ENCODE peak calls at places on chromosome 14, in eight cellular contexts. Q is neuronal stem cell, S is MM.1S, L is HCT116, U is endodermal cell, V is IMR-90, F is astrocyte, Z is Karpas-422. N is an unnamed sample. For H3K4me1, the result is how much of the 10 kb centered on the place peaks cover.

GRCh38 chr14:57833304-57833703 is 32.6 kb downstream of the SLC35F4 start:
- DNase-seq in V (peak), Z (no peak), S (no peak), U (peak), F (peak), Q (no peak), L (peak), N (peak)

GRCh38 chr14:68576031-68576430 is 216.8 kb downstream of the ZFP36L1 start:
- DNase-seq in U (no peak), Z (no peak), Q (no peak), V (no peak), S (no peak), F (no peak), L (no peak), N (peak)

GRCh38 chr14:104564744-104565679 is 14.6 kb upstream of the C14orf180 start:
- DNase-seq in U (no peak), L (no peak), S (no peak), V (no peak), Z (no peak), F (no peak), Q (no peak), N (no peak)

GRCh38 chr14:85415015-85415712 is 114.8 kb upstream of the FLRT2 start:
- DNase-seq in U (peak), F (peak), Z (no peak), L (no peak), V (peak), S (no peak), Q (no peak), N (peak)

GRCh38 chr14:74444866-74445265 is 18.9 kb upstream of the SYNDIG1L start:
- DNase-seq in Q (no peak), F (no peak), L (no peak), Z (no peak), V (no peak), S (no peak), U (peak), N (no peak)

GRCh38 chr14:32081901-32082300 is 4.8 kb downstream of the ARHGAP5 start:
- DNase-seq in F (no peak), U (peak), V (no peak), L (no peak), S (no peak), Q (no peak), Z (no peak), N (no peak)

GRCh38 chr14:29392287-29392686 is 535.4 kb downstream of the PRKD1 start:
- DNase-seq in Q (no peak), F (no peak), S (no peak), L (no peak), V (no peak), Z (no peak), U (no peak), N (no peak)

GRCh38 chr14:58133739-58134138 is 18.3 kb downstream of the ARMH4 start:
- DNase-seq in L (no peak), V (peak), U (no peak), F (peak), Z (no peak), Q (no peak), S (no peak), N (peak)

GRCh38 chr14:53879747-53880146 is 76.9 kb downstream of the BMP4 start:
- DNase-seq in L (no peak), V (no peak), S (no peak), U (no peak), Z (no peak), F (no peak), Q (no peak), N (no peak)

GRCh38 chr14:89543420-89543790 is 126.4 kb upstream of the FOXN3 start:
- DNase-seq in V (no peak), Q (peak), U (no peak), S (no peak), F (peak), Z (no peak), L (no peak), N (no peak)

GRCh38 chr14:58736606-58737005 is 98.8 kb downstream of the DACT1 start:
- DNase-seq in U (no peak), V (no peak), Q (no peak), Z (no peak), S (no peak), L (no peak), F (peak), N (peak)

GRCh38 chr14:89027097-89027740 is 202.8 kb downstream of the TTC8 start:
- DNase-seq in Z (peak), L (peak), Q (peak), U (peak), F (no peak), S (peak), V (peak), N (peak)

GRCh38 chr14:87409401-87409800 is 583.6 kb downstream of the GALC start:
- DNase-seq in L (no peak), U (no peak), S (no peak), Z (no peak), V (peak), Q (no peak), F (peak), N (no peak)

GRCh38 chr14:24605435-24606190 is 3.9 kb downstream of the GZMH start:
- DNase-seq in Q (no peak), L (peak), S (peak), F (no peak), V (no peak), Z (peak), U (peak), N (peak)

GRCh38 chr14:52015411-52016030 is 26.2 kb downstream of the RTRAF start:
- DNase-seq in L (peak), V (peak), U (peak), F (no peak), S (no peak), Q (no peak), Z (peak), N (peak)

GRCh38 chr14:79661762-79662161 is 549.5 kb downstream of the DIO2 start:
- DNase-seq in Z (no peak), F (peak), L (no peak), V (peak), Q (no peak), U (no peak), S (no peak), N (no peak)

GRCh38 chr14:45095143-45095542 is 11.2 kb downstream of the PRPF39 start:
- DNase-seq in Q (no peak), U (no peak), S (no peak), V (no peak), Z (no peak), F (no peak), L (no peak), N (no peak)

GRCh38 chr14:104974146-104974541 is 4.0 kb downstream of the AHNAK2 start:
- DNase-seq in U (peak), S (no peak), F (no peak), Z (no peak), L (no peak), V (no peak), Q (no peak), N (no peak)

GRCh38 chr14:22472935-22473854 is 115.8 kb downstream of the DAD1 start:
- DNase-seq in S (peak), V (peak), U (peak), F (no peak), Z (peak), Q (peak), L (peak), N (peak)

GRCh38 chr14:22471545-22472121 is 117.4 kb downstream of the DAD1 start:
- DNase-seq in Z (peak), F (peak), V (peak), Q (peak), S (no peak), U (peak), L (peak), N (no peak)

GRCh38 chr14:22472466-22472865 is 116.6 kb downstream of the DAD1 start:
- DNase-seq in Z (no peak), F (no peak), U (no peak), Q (no peak), V (no peak), S (no peak), L (no peak), N (no peak)

GRCh38 chr14:22466520-22466919 is 122.5 kb downstream of the DAD1 start:
- DNase-seq in U (no peak), L (no peak), Q (no peak), V (peak), S (no peak), F (peak), Z (no peak), N (peak)

DNA sequence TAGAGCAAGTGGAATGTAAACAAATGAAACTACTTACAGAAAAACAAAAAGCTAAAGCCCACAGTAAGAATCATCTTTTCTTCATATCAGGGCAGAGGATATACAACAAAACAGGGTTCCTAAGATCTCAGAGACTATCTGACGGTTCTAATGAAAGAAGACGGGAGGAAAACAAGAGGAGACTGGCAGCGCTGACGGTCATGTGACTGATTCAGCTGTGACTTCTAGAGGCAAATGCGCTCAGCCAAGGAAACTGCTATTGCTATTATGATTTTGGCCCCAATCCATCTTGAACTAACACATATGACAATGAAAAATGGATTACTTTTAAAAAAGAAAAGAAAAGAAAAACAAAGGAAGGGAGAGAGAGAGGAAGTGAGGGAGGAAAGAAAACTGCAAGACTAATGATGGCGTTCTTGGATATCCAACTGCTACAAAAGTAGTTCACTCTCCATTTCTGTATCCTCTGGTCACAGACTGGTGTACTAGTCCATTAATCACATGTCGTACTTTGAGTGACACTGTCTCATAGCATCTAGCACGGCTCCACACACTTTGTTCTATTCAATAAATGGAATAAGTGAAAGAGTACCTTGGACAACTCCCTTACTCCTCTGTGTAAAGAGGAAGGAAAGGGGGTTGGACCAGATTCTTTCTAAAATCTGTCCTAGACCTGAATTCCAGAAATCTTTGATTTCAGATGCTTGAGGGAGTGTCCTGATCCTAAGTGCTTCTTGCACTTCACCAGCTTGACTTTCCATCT is 119.3 kb downstream of the DAD1 start:
- DNase-seq in F (no peak), Z (no peak), Q (no peak), U (no peak), V (no peak), L (no peak), S (no peak), N (peak)
- H3K4me1 ChIP-seq in F (under half), Z (under half), Q (under half), U (under half), V (under half), L (under half), S (under half), N (under half)

GRCh38 chr14:99883866-99884650 is 90.8 kb downstream of the EML1 start:
- DNase-seq in L (no peak), S (no peak), V (no peak), Z (no peak), F (no peak), Q (no peak), U (no peak), N (no peak)
- H3K9ac ChIP-seq in L (no peak), S (no peak), V (no peak), Z (no peak), F (no peak), Q (no peak), U (no peak), N (no peak)

GRCh38 chr14:100213587-100213955 is 25.4 kb upstream of the YY1 start:
- DNase-seq in F (no peak), Z (peak), U (no peak), Q (no peak), L (no peak), S (no peak), V (no peak), N (no peak)
- H3K27ac ChIP-seq in F (no peak), Z (no peak), U (no peak), Q (no peak), L (peak), S (no peak), V (peak), N (peak)

GRCh38 chr14:98162829-98163228 is 1109.2 kb downstream of the BCL11B start:
- DNase-seq in U (no peak), L (no peak), F (no peak), Q (no peak), V (no peak), Z (no peak), S (no peak), N (no peak)

GRCh38 chr14:98163285-98163741 is 1108.7 kb downstream of the BCL11B start:
- DNase-seq in S (no peak), L (no peak), Q (no peak), Z (no peak), U (peak), V (no peak), F (no peak), N (no peak)

GRCh38 chr14:98161366-98161765 is 1110.6 kb downstream of the BCL11B start:
- DNase-seq in Z (no peak), S (no peak), F (no peak), L (no peak), Q (no peak), U (no peak), V (no peak), N (no peak)

DNA sequence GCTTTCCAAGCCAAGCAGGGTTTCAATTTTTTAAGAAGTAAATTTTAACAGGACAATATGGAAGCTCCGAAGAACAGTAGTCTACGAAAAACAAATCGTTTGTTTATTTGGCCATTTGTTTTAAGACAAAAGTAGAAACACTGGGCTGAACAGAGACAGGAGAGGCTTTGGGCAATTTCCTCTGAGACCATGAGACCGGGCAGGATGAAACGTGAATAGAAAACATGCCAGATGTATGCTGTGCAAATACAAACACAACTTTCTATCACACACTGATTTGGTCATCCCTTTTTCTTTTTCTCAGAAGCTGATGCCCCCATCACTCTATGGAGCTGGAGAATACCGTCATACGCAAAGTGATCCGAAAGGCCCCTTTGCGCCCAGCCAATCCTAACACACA is 1111.1 kb downstream of the BCL11B start:
- DNase-seq in V (no peak), L (no peak), F (no peak), Z (no peak), Q (no peak), U (no peak), S (no peak), N (no peak)
- H3K4me1 ChIP-seq in V (under half), L (under half), F (under half), Z (under half), Q (under half), U (under half), S (under half), N (under half)

GRCh38 chr14:78355109-78355508 is 184.9 kb downstream of the NRXN3 start:
- DNase-seq in U (no peak), V (no peak), Q (no peak), L (no peak), S (no peak), Z (no peak), F (no peak), N (no peak)
- H3K9ac ChIP-seq in U (no peak), V (no peak), Q (no peak), L (no peak), S (no peak), Z (no peak), F (no peak), N (no peak)

GRCh38 chr14:95290021-95290420 is 29.7 kb downstream of the CLMN start:
- DNase-seq in S (no peak), F (no peak), U (no peak), L (no peak), V (no peak), Q (no peak), Z (peak), N (no peak)
- H3K27ac ChIP-seq in S (no peak), F (no peak), U (no peak), L (no peak), V (no peak), Q (no peak), Z (peak), N (no peak)

GRCh38 chr14:61749867-61750266 is 12.4 kb upstream of the SNAPC1 start:
- DNase-seq in V (no peak), S (no peak), F (no peak), Z (peak), Q (no peak), L (no peak), U (no peak), N (peak)

GRCh38 chr14:61744239-61744638 is 18.0 kb upstream of the SNAPC1 start:
- DNase-seq in Q (no peak), Z (no peak), L (no peak), V (no peak), U (no peak), F (no peak), S (no peak), N (no peak)

GRCh38 chr14:61750708-61751474 is 11.3 kb upstream of the SNAPC1 start:
- DNase-seq in Q (peak), F (peak), S (peak), U (peak), V (peak), L (peak), Z (peak), N (peak)

GRCh38 chr14:61749264-61749663 is 13.0 kb upstream of the SNAPC1 start:
- DNase-seq in V (peak), U (no peak), S (no peak), Q (no peak), Z (peak), L (no peak), F (no peak), N (peak)

DNA sequence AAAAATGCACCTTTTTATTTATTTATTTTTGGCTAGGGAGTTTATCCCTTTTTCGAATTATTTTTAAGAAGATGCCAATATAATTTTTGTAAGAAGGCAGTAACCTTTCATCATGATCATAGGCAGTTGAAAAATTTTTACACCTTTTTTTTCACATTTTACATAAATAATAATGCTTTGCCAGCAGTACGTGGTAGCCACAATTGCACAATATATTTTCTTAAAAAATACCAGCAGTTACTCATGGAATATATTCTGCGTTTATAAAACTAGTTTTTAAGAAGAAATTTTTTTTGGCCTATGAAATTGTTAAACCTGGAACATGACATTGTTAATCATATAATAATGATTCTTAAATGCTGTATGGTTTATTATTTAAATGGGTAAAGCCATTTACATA is 14.9 kb upstream of the SNAPC1 start:
- DNase-seq in F (no peak), L (no peak), V (no peak), U (no peak), S (no peak), Z (no peak), Q (no peak), N (peak)
- H3K4me1 ChIP-seq in F (under half), L (under half), V (under half), U (under half), S (under half), Z (half or more), Q (under half), N (half or more)

GRCh38 chr14:76376878-76377523 is 1.1 kb downstream of the ESRRB start:
- DNase-seq in F (no peak), S (no peak), U (no peak), V (no peak), Q (no peak), L (no peak), Z (no peak), N (no peak)

GRCh38 chr14:76375484-76375883 is 453 bp upstream of the ESRRB start:
- DNase-seq in U (no peak), F (no peak), Z (no peak), V (no peak), S (no peak), Q (no peak), L (peak), N (peak)

GRCh38 chr14:76376409-76376877 is 506 bp downstream of the ESRRB start:
- DNase-seq in U (no peak), L (no peak), S (no peak), Z (no peak), F (no peak), V (no peak), Q (no peak), N (no peak)

GRCh38 chr14:76377675-76378074 is 1.7 kb downstream of the ESRRB start:
- DNase-seq in S (no peak), Q (no peak), Z (no peak), V (no peak), L (no peak), F (no peak), U (no peak), N (no peak)

GRCh38 chr14:76376001-76376404 is at the start of gene ESRRB:
- DNase-seq in Q (peak), V (peak), S (no peak), L (peak), F (no peak), Z (no peak), U (peak), N (peak)
- H3K9ac ChIP-seq in Q (peak), V (no peak), S (no peak), L (peak), F (no peak), Z (no peak), U (no peak), N (no peak)